ENCODE peak calls at places on chromosomes 12 and 14, in seven cellular contexts. H, S, O, Z, C, P and U are unnamed samples.

GRCh38 chr12:18320036-18320617 is 58.8 kb downstream of the PIK3C2G start:
- DNase-seq in O (peak), Z (no peak), C (peak), S (no peak), P (no peak), H (no peak), U (peak)

GRCh38 chr14:68682166-68683103 is 110.4 kb downstream of the ZFP36L1 start:
- DNase-seq in C (peak), P (peak), Z (no peak), S (no peak), H (no peak), O (peak), U (no peak)

GRCh38 chr12:128818065-128819022 is 5.4 kb downstream of the SLC15A4 start:
- DNase-seq in C (peak), P (no peak), O (peak), Z (no peak), H (no peak), S (no peak), U (peak)

GRCh38 chr12:76762556-76762955 is 1.4 kb upstream of the ZDHHC17 start:
- DNase-seq in Z (no peak), C (no peak), H (no peak), S (no peak), O (no peak), P (no peak), U (no peak)

GRCh38 chr12:65765436-65765813 is 58.9 kb upstream of the HMGA2 start:
- DNase-seq in P (no peak), H (no peak), S (no peak), O (peak), Z (no peak), C (no peak), U (no peak)

GRCh38 chr12:121021754-121022153 is 5.5 kb upstream of the C12orf43 start:
- DNase-seq in Z (no peak), O (no peak), C (no peak), S (no peak), P (no peak), H (no peak), U (no peak)

GRCh38 chr12:87967871-87968270 is 61.3 kb downstream of the C12orf50 start:
- DNase-seq in Z (no peak), P (no peak), S (no peak), C (no peak), H (no peak), O (no peak), U (peak)

GRCh38 chr12:116882742-116883141 is 1.5 kb upstream of the HRK start:
- DNase-seq in O (peak), C (no peak), S (no peak), Z (no peak), P (no peak), H (no peak), U (peak)

GRCh38 chr12:3771853-3772252 is 18.9 kb upstream of the CRACR2A start:
- DNase-seq in O (no peak), Z (no peak), P (no peak), S (peak), C (no peak), H (no peak), U (no peak)

GRCh38 chr12:41967668-41968649 is 176.7 kb downstream of the GXYLT1 start:
- DNase-seq in H (no peak), C (no peak), O (no peak), P (no peak), Z (no peak), S (no peak), U (peak)

GRCh38 chr14:29320261-29320660 is 553.7 kb downstream of the FOXG1 start:
- DNase-seq in Z (no peak), C (no peak), O (peak), S (no peak), P (no peak), H (no peak), U (no peak)

GRCh38 chr14:69673099-69673498 is 61.7 kb downstream of the SUSD6 start:
- DNase-seq in H (no peak), P (no peak), S (no peak), Z (no peak), C (peak), O (no peak), U (no peak)

GRCh38 chr12:4817813-4818212 is 91.9 kb upstream of the KCNA1 start:
- DNase-seq in H (no peak), S (peak), P (no peak), C (no peak), O (no peak), Z (no peak), U (peak)

GRCh38 chr12:25427328-25428249 is 125.5 kb downstream of the LMNTD1 start:
- DNase-seq in O (no peak), P (no peak), Z (no peak), C (no peak), H (no peak), S (no peak), U (no peak)

GRCh38 chr14:64112859-64113258 is 181.3 kb downstream of the ESR2 start:
- DNase-seq in C (no peak), O (no peak), P (no peak), Z (no peak), H (no peak), S (no peak), U (no peak)

GRCh38 chr12:6345319-6346071 is 3.6 kb upstream of the TNFRSF1A start:
- DNase-seq in P (peak), O (peak), S (no peak), C (no peak), H (no peak), Z (no peak), U (peak)

GRCh38 chr12:851913-852312 is 97.6 kb downstream of the RAD52 start:
- DNase-seq in S (no peak), H (no peak), C (no peak), P (no peak), O (peak), Z (no peak), U (no peak)